ENCODE peak calls at places on chromosomes 13 and 19, in ten cellular contexts. L is sigmoid colon; T is AG09309; W is CD4-positive, alpha-beta T cell; F is posterior vena cava; J is NCI-H510A; H is astrocyte; A is activated T-helper 1 cell treated with anti-CD3 and anti-CD28 coated beads, Interleukin-12 subunit alpha, Interleukin-12 subunit beta, Interleukin-2, Interleukin-4 antibody, amounts not matched to agents 30 ng/mL and 10 ng/mL and 1 ng/mL, durations not matched to agents 14 hours and 24 hours and 36 hours; Y is T-helper 1 cell; C is stimulated activated CD4-positive, alpha-beta T cell treated with anti-CD3 and anti-CD28 coated beads, Interleukin-2, amount 100 ng/mL, for 4 hours. I is an unnamed sample.

GRCh38 chr13:111925146-111925875 is 141.6 kb upstream of the SOX1 start:
- DNase-seq in L (no peak), T (no peak), W (no peak), F (peak), J (no peak), H (no peak), A (no peak), Y (no peak), C (no peak), I (peak)

GRCh38 chr19:52170863-52171320 is 529 bp downstream of the ZNF836 start:
- DNase-seq in L (peak), T (no peak), W (no peak), F (no peak), J (no peak), H (no peak), A (no peak), Y (no peak), C (no peak), I (no peak)

GRCh38 chr19:54297759-54298305 is 15.1 kb downstream of the LILRA5 start:
- DNase-seq in L (peak), T (no peak), W (no peak), F (no peak), J (no peak), H (no peak), A (no peak), Y (no peak), C (no peak), I (no peak)

GRCh38 chr13:29106651-29107050 is 286.5 kb downstream of the MTUS2 start:
- DNase-seq in L (no peak), T (no peak), W (no peak), F (no peak), J (no peak), H (no peak), A (no peak), Y (no peak), C (no peak), I (no peak)

GRCh38 chr13:92573467-92574057 is 653.0 kb upstream of the GPC6 start:
- DNase-seq in L (no peak), T (no peak), W (no peak), F (no peak), J (peak), H (peak), A (no peak), Y (no peak), C (no peak), I (no peak)

GRCh38 chr13:71218960-71219359 is 648.0 kb downstream of the DACH1 start:
- DNase-seq in L (no peak), T (no peak), W (no peak), F (no peak), J (no peak), H (no peak), A (no peak), Y (no peak), C (no peak), I (no peak)

GRCh38 chr13:41059466-41059865 is 1.8 kb upstream of the WBP4 start:
- DNase-seq in L (no peak), T (no peak), W (no peak), F (no peak), J (no peak), H (no peak), A (no peak), Y (no peak), C (no peak), I (no peak)

GRCh38 chr19:7376151-7376852 is 27.6 kb downstream of the ARHGEF18 start:
- DNase-seq in L (no peak), T (no peak), W (no peak), F (no peak), J (no peak), H (peak), A (no peak), Y (no peak), C (no peak), I (no peak)

GRCh38 chr19:46661735-46662592 is 982 bp upstream of the DACT3 start:
- DNase-seq in L (peak), T (peak), W (peak), F (peak), J (peak), H (peak), A (peak), Y (peak), C (peak), I (no peak)

GRCh38 chr13:50635504-50635903 is 208.0 kb downstream of the DLEU7 start:
- DNase-seq in L (peak), T (no peak), W (no peak), F (no peak), J (no peak), H (no peak), A (no peak), Y (no peak), C (no peak), I (no peak)

GRCh38 chr19:1082165-1082927 is 12.8 kb downstream of the POLR2E start:
- DNase-seq in L (no peak), T (no peak), W (peak), F (peak), J (peak), H (no peak), A (peak), Y (peak), C (peak), I (peak)